ENCODE peak calls at places on chromosomes 4 and X, in nine cellular contexts. L is upper lobe of right lung, V is breast epithelium, O is mammary epithelial cell, W is iPS DF 6.9, Z is Caco-2, P is mesendoderm, E is fibroblast of lung, X is cardiac muscle cell. F is an unnamed sample.

GRCh38 chr4:100261346-100261745 is 71.1 kb upstream of the DDIT4L start:
- DNase-seq in W (no peak), E (no peak), L (no peak), V (no peak), P (no peak), O (no peak), X (no peak), Z (no peak), F (no peak)

GRCh38 chr4:119314356-119314755 is 7.6 kb downstream of the FABP2 start:
- DNase-seq in P (peak; percentile 66), V (no peak), Z (no peak), L (no peak), W (no peak), E (peak; percentile 37), O (peak; percentile 36), X (peak; percentile 64), F (no peak)

GRCh38 chrX:38151426-38151825 is 69.2 kb downstream of the SRPX start:
- DNase-seq in Z (no peak), L (no peak), E (peak; percentile 90), P (no peak), V (no peak), W (no peak), X (no peak), O (no peak), F (no peak)

GRCh38 chr4:34720563-34720962 is 1523.8 kb downstream of the ARAP2 start:
- DNase-seq in X (peak; percentile 58), E (peak; percentile 28), P (peak; percentile 60), V (no peak), Z (no peak), O (peak; percentile 8), L (no peak), W (no peak), F (peak; percentile 40)

GRCh38 chr4:114386637-114387233 is 211.9 kb upstream of the UGT8 start:
- DNase-seq in X (peak; percentile 36), Z (no peak), O (no peak), E (peak; percentile 31), P (no peak), V (no peak), W (no peak), L (no peak), F (peak; percentile 17)

GRCh38 chr4:175806741-175807140 is 5.3 kb downstream of the GPM6A start:
- DNase-seq in W (no peak), E (no peak), O (no peak), Z (no peak), V (no peak), L (no peak), P (no peak), X (no peak), F (no peak)

GRCh38 chr4:183632689-183633088 is 26.3 kb downstream of the RWDD4 start:
- DNase-seq in X (no peak), Z (no peak), W (no peak), L (no peak), V (no peak), O (no peak), P (no peak), E (no peak), F (no peak)

GRCh38 chr4:76543378-76543777 is 108.3 kb downstream of the SHROOM3 start:
- DNase-seq in O (no peak), E (no peak), P (no peak), V (no peak), W (no peak), X (no peak), L (no peak), Z (no peak), F (no peak)

GRCh38 chr4:119774840-119775239 is 146.2 kb upstream of the PDE5A start:
- DNase-seq in P (no peak), E (no peak), W (peak; percentile 20), O (no peak), L (no peak), V (no peak), Z (no peak), X (no peak), F (no peak)

GRCh38 chr4:149781150-149781549 is 34.5 kb downstream of the IQCM start:
- DNase-seq in O (peak; percentile 73), L (no peak), X (no peak), W (no peak), P (no peak), E (peak; percentile 90), V (no peak), Z (no peak), F (no peak)

GRCh38 chr4:141124224-141124623 is 9.0 kb downstream of the RNF150 start:
- DNase-seq in Z (no peak), V (no peak), E (peak; percentile 91), P (peak; percentile 62), O (no peak), L (no peak), W (no peak), X (no peak), F (no peak)

GRCh38 chr4:176789955-176790354 is 2.8 kb downstream of the VEGFC start:
- DNase-seq in X (peak; percentile 48), P (peak; percentile 51), E (peak; percentile 71), V (no peak), Z (no peak), W (no peak), L (no peak), O (peak; percentile 80), F (no peak)

DNA sequence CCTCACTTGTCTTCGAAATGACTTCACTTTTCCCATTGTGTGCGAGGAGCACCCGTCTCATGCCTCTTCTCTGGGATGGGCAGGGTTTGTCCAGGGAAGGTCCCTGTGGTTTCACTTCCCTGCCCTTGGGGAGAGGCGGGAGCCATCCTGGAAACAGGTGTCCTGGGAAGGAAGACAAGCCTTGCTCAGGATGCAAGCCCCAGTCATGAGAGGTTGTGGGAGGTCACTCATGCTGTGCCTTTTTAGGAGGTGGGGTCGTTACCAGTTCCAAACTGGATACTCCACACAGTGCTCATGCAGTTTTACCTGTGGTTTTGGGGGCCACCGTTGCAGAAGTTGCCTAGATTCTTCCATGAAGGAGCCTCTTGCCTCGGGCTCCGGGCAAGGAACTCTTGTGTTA is 3.8 kb downstream of the RGS12 start:
- DNase-seq in X (no peak), V (peak; percentile 27), O (no peak), Z (no peak), W (no peak), L (no peak), E (no peak), P (peak; percentile 25), F (no peak)
- H3K4me1 ChIP-seq in X (peaks cover 54% of the 10 kb centered on the region), V (no peaks in the 10 kb centered on the region), O (peaks cover 7% of the 10 kb centered on the region), Z (no peaks in the 10 kb centered on the region), W (peaks cover 5% of the 10 kb centered on the region), L (peaks cover 19% of the 10 kb centered on the region), E (peaks cover 6% of the 10 kb centered on the region), P (peaks cover 4% of the 10 kb centered on the region), F (peaks cover 36% of the 10 kb centered on the region)

GRCh38 chr4:184806711-184807110 is 19.1 kb downstream of the ACSL1 start:
- DNase-seq in O (no peak), P (no peak), L (no peak), V (no peak), W (no peak), X (no peak), E (no peak), Z (no peak), F (no peak)
- H3K4me1 ChIP-seq in O (peaks cover 37% of the 10 kb centered on the region), P (peaks cover 8% of the 10 kb centered on the region), L (peaks cover 21% of the 10 kb centered on the region), V (no peaks in the 10 kb centered on the region), W (peaks cover 4% of the 10 kb centered on the region), X (peaks cover 39% of the 10 kb centered on the region), E (no peaks in the 10 kb centered on the region), Z (no peaks in the 10 kb centered on the region), F (no peaks in the 10 kb centered on the region)

DNA sequence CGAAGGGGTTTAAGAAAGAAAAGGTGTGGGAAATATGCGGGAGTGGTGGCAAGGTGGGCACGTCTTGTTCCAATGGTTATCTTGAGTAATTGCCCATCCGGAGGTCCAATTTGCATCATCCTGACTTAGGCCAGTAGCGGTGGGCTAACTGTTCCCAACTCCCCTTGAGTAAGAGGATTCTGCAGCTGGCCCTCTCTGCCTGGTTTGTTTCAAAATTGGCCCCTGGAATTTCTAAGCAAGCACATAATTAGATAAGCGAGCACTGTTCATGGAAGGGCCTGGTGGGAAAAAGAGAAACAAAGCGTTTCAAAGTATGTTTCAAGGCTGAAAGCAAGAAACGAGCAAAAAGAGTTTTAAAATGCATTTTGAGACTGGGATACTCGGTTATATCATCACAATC is 198.2 kb downstream of the CEP135 start:
- DNase-seq in E (no peak), X (no peak), W (no peak), L (no peak), O (no peak), V (no peak), P (no peak), Z (no peak), F (no peak)
- H3K4me1 ChIP-seq in E (no peaks in the 10 kb centered on the region), X (no peaks in the 10 kb centered on the region), W (no peaks in the 10 kb centered on the region), L (no peaks in the 10 kb centered on the region), O (no peaks in the 10 kb centered on the region), V (no peaks in the 10 kb centered on the region), P (no peaks in the 10 kb centered on the region), Z (no peaks in the 10 kb centered on the region), F (peaks cover 3% of the 10 kb centered on the region)

GRCh38 chrX:40085714-40086113 is 12.0 kb downstream of the BCOR start:
- DNase-seq in O (no peak), P (no peak), X (no peak), W (no peak), L (no peak), V (no peak), Z (no peak), E (no peak), F (no peak)
- H3K4me1 ChIP-seq in O (peaks cover 4% of the 10 kb centered on the region), P (peaks cover 6% of the 10 kb centered on the region), X (peaks cover 67% of the 10 kb centered on the region), W (peaks cover 28% of the 10 kb centered on the region), L (peaks cover 10% of the 10 kb centered on the region), V (no peaks in the 10 kb centered on the region), Z (peaks cover 14% of the 10 kb centered on the region), E (peaks cover 30% of the 10 kb centered on the region), F (peaks cover 28% of the 10 kb centered on the region)

F was measured in neuronal stem cell.